ENCODE peak calls at places on chromosomes 5 and 9, in ten cellular contexts. U is ovary, G is lower leg skin, K is spleen, O is IMR-90, P is Peyer's patch, F is NB4, C is transverse colon, J is heart left ventricle, H is HCT116. M is an unnamed sample.

GRCh38 chr5:135398160-135398854 is 724 bp downstream of the MACROH2A1 start:
- DNase-seq in G (peak), F (peak), H (peak), C (peak), U (peak), O (no peak), K (peak), J (no peak), P (peak), M (peak)

GRCh38 chr5:74056789-74057164 is 430.8 kb downstream of the ARHGEF28 start:
- DNase-seq in F (peak), J (no peak), G (no peak), O (peak), H (no peak), U (no peak), P (no peak), C (peak), K (no peak), M (no peak)

GRCh38 chr5:80140496-80140895 is 105.3 kb downstream of the THBS4 start:
- DNase-seq in O (no peak), P (no peak), H (no peak), U (no peak), G (no peak), F (no peak), J (no peak), K (no peak), C (no peak), M (no peak)

GRCh38 chr5:132979367-132979935 is 16.0 kb upstream of the AFF4 start:
- DNase-seq in O (peak), C (no peak), G (no peak), F (peak), H (no peak), P (no peak), U (no peak), J (no peak), K (no peak), M (no peak)

GRCh38 chr5:66089384-66089783 is 54.7 kb upstream of the SREK1 start:
- DNase-seq in H (no peak), U (no peak), P (no peak), J (no peak), F (no peak), K (no peak), G (no peak), C (no peak), O (no peak), M (no peak)

GRCh38 chr5:167816354-167816753 is 475.1 kb upstream of the WWC1 start:
- DNase-seq in U (no peak), K (no peak), H (no peak), C (no peak), J (no peak), O (peak), P (no peak), F (peak), G (no peak), M (no peak)

GRCh38 chr9:130383350-130383715 is 61.4 kb upstream of the ASS1 start:
- DNase-seq in H (no peak), C (no peak), F (no peak), K (no peak), O (no peak), G (no peak), P (no peak), J (no peak), U (no peak), M (no peak)

GRCh38 chr5:158487156-158487555 is 612.6 kb downstream of the EBF1 start:
- DNase-seq in H (no peak), G (no peak), O (no peak), J (no peak), C (no peak), P (no peak), U (no peak), K (no peak), F (no peak), M (no peak)

GRCh38 chr9:76394896-76395244 is 644 bp upstream of the RFK start:
- DNase-seq in O (no peak), C (peak), U (no peak), J (peak), P (peak), K (no peak), G (peak), F (peak), H (peak), M (peak)

GRCh38 chr5:33120671-33121070 is 320.1 kb upstream of the TARS1 start:
- DNase-seq in O (peak), J (no peak), K (no peak), F (no peak), G (no peak), U (no peak), H (no peak), P (no peak), C (no peak), M (no peak)

GRCh38 chr9:112921549-112921948 is 30.9 kb upstream of the SLC46A2 start:
- DNase-seq in C (no peak), J (no peak), U (no peak), F (peak), O (peak), K (no peak), P (no peak), H (peak), G (no peak), M (no peak)

DNA sequence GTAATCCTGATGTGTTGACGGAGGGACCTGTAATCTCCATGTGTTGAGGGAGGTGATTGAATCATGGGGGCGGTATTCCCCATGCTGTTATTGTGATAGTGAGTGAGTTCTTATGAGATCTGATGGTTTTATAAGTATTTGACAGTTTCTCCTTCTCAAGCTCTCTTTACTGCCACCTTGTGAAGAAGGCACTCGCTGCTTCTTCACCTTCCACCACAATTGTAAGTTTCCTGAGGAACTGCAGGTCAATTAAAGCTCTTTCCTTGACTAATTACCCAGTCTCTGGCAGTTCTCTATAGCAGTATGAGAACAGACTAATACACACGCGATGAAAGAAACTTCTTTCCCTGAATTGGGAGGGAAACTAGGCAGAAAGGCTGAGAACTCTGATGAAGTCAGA is 141.1 kb upstream of the RAD23B start:
- DNase-seq in K (no peak), J (no peak), C (no peak), P (no peak), H (peak), G (no peak), F (peak), O (peak), U (no peak), M (no peak)
- TF ChIP-seq CTCF in K (no peak), J (no peak), C (no peak), P (peak), H (peak), G (no peak), F (no peak), O (no peak), U (no peak), M (no peak)

DNA sequence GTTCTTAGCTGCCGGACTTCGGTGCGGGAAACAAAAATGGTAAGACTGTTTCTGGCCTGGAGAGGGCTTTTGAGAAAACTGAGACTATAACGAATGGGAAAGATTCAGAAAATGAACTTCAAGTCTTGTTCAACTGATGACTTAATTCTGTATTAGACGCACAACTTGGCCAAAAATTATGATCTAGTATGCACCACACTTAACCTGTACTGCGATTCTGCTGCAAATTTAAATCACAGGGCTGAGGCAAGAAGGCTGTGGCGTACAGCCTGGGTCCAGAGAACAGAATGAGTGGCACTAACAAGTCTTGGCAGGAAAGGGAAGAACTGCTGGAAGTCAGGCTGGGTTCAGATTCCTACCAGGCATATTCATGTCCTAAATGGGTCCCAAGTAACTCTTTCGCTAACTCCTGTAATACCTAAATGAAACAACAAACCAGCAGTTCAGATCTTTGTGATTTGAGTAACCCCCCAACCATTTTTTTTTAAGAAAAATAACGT is 781 bp upstream of the COL23A1 start:
- DNase-seq in H (no peak), O (peak), U (no peak), P (no peak), F (no peak), G (no peak), K (no peak), C (no peak), J (no peak), M (no peak)
- TF ChIP-seq POLR2A in H (no peak), O (no peak), U (no peak), P (no peak), F (no peak), G (no peak), K (no peak), C (no peak), J (no peak), M (no peak)

GRCh38 chr9:131405858-131406566 is 12.1 kb downstream of the PRRC2B start:
- DNase-seq in U (no peak), G (no peak), K (no peak), F (no peak), J (no peak), H (no peak), O (no peak), P (no peak), C (no peak), M (no peak)
- TF ChIP-seq CTCF in U (no peak), G (no peak), K (no peak), F (no peak), J (no peak), H (no peak), O (no peak), P (no peak), C (no peak), M (no peak)

GRCh38 chr5:72848474-72849428 is 32.3 kb downstream of the TNPO1 start:
- DNase-seq in C (peak), J (peak), O (peak), U (peak), G (peak), P (peak), H (no peak), F (peak), K (peak), M (peak)
- TF ChIP-seq POLR2A in C (no peak), J (no peak), O (no peak), U (no peak), G (no peak), P (no peak), H (no peak), F (peak), K (no peak), M (peak)

DNA sequence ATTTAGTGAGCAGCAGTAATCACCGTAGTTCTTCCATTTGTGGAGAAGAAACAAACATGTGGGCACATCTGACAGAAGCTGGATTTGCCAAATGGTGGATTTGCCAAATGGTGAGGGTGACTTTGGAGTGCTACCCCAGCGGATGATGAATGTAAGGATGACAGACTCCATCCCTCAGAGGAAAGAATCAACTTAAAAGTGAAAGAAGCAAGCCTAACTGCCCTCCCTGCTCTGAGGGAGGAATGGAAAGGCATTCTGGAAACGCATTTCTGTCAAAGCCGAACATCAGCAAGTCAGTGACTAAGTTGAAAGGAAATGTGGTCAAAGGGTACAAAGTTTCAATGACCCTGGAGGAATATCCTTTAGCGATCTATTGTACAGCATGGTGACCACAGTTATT is 143.5 kb downstream of the GPBP1 start:
- DNase-seq in F (no peak), C (no peak), P (no peak), H (no peak), J (no peak), U (no peak), K (no peak), O (no peak), G (no peak), M (peak)
- TF ChIP-seq CTCF in F (no peak), C (no peak), P (no peak), H (no peak), J (no peak), U (no peak), K (no peak), O (no peak), G (no peak), M (no peak)

DNA sequence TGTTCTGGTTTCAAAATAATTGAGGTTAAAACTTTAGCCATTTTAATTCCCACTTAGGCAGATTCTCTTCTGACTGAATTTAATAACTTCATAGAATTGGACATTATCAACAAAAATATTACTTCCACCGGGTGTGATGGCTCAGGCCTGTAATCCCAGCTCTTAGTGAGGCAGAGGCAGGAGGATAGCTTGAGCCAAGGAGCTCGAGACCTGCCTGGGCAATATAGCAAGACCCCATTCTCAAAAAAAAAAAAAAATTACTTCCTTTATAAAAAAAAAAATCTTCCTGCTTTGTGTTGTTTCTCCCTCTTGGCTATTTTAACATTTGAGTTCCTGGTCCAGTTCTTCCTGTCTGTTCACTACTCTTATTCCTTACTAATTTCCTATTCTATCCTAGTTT is 18.0 kb downstream of the APC start:
- DNase-seq in O (no peak), C (no peak), F (no peak), P (no peak), K (no peak), J (no peak), H (no peak), G (no peak), U (no peak), M (no peak)
- TF ChIP-seq POLR2A in O (no peak), C (no peak), F (no peak), P (no peak), K (no peak), J (no peak), H (no peak), G (no peak), U (no peak), M (no peak)

DNA sequence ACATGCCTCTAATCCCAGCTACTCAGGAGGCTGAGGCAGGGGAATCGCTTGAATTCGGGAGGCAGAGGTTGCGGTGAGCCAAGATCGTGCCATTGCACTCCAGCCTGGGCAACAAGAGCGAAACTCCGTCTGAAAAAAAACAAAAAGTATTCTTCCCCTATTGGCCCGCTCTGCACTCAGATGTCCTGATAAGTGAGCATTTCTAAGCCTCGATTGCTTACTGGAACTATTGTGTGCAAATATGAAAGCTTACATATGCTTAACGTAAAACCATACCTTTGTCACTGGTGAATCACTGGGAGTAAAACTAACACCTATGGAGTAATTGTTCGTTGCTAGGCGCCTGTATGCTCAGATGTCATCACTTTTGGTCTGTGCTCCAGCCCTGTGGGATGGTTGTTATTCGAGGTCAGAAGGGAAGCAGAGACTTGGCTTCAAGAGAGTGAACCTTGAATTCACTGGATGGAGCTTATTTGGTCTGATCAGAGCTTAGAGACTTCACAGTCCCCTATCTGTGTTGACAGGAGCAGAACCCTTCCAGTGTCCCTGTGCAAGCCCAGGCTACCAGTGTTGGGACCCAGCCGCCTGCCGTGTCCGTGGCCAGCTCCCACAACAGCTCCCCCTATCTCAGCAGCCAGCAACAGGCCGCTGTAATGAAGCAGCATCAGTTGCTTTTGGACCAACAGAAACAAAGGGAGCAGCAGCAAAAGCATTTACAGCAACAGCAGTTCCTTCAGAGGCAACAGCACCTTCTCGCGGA is 25.3 kb upstream of the LTC4S start:
- DNase-seq in K (peak), C (no peak), G (no peak), F (no peak), J (no peak), H (no peak), U (no peak), O (no peak), P (no peak), M (no peak)
- TF ChIP-seq CTCF in K (no peak), C (no peak), G (no peak), F (no peak), J (no peak), H (peak), U (no peak), O (peak), P (no peak), M (no peak)

DNA sequence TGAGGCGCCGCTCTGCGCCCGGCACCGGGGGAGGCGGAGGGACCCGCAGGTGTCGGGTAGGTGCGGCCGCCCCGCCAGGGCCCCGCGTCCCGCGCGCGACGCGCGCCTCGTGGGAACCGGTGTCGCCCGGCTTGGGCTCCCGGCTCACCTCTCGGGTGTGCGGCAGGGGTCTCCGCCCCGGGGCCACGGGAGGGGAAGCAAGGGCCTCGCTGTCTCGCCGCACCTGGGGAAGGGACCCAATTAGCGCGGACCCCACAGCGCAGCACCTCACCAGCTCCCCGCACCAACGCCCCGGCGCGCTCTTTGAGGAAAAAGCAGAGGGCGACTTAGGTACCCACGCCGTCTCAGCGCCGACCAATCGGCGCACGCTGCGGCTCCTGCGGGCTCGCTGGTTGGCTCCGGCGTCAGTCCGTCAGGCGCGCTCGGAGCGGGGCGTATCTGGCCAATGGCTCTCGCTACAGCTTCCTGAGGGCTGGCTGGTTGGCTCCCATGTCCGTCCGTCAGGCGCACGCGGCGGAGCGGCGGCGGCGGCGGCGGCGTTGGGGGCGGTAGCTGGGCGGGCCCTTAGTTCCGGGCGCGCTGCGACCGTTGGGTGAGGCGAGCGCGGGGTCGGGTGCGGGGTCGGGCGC is at the start of gene TRAF2:
- DNase-seq in C (peak), O (peak), P (peak), G (peak), U (peak), F (peak), H (peak), J (peak), K (peak), M (peak)
- TF ChIP-seq POLR2A in C (peak), O (no peak), P (peak), G (no peak), U (no peak), F (peak), H (peak), J (peak), K (no peak), M (peak)

GRCh38 chr5:138655530-138656245 is 80.5 kb upstream of the HSPA9 start:
- DNase-seq in J (peak), P (no peak), U (no peak), H (no peak), O (no peak), K (no peak), F (no peak), G (no peak), C (no peak), M (peak)

GRCh38 chr5:138654281-138654867 is 79.2 kb upstream of the HSPA9 start:
- DNase-seq in J (no peak), K (no peak), F (peak), H (no peak), P (peak), U (no peak), O (peak), G (no peak), C (no peak), M (no peak)

GRCh38 chr5:138650999-138651766 is 76.0 kb upstream of the HSPA9 start:
- DNase-seq in F (no peak), J (no peak), C (no peak), U (no peak), H (no peak), P (no peak), O (no peak), G (no peak), K (no peak), M (no peak)

GRCh38 chr5:138651767-138652117 is 76.5 kb upstream of the HSPA9 start:
- DNase-seq in J (no peak), F (no peak), K (no peak), G (no peak), H (no peak), C (no peak), P (no peak), O (no peak), U (no peak), M (no peak)

GRCh38 chr5:138653502-138653901 is 78.3 kb upstream of the HSPA9 start:
- DNase-seq in G (no peak), C (no peak), P (no peak), O (peak), K (no peak), F (peak), U (no peak), H (peak), J (no peak), M (no peak)
- TF ChIP-seq CTCF in G (no peak), C (no peak), P (peak), O (peak), K (no peak), F (peak), U (no peak), H (peak), J (no peak), M (no peak)

DNA sequence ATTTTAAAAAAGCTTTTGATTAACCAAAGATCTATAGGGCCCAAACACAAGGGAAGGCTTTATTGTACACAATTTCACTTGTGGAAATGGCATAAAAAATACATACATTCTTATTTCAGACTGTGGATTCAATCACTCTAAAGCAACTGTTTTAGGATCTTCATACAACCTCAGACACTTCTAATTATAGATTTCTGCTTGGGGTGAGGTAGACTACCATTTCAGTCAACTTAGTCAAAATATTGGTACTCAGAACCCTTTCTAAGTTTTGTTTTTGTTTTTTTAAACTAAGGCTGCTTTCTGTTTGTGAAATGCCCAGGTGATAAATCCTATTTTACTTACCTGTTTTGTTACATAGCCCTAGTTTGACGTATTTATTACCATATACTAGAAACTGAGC is 284.5 kb upstream of the RASA1 start:
- DNase-seq in U (no peak), H (no peak), G (no peak), P (no peak), O (no peak), C (no peak), J (no peak), K (no peak), F (no peak), M (no peak)
- TF ChIP-seq POLR2A in U (no peak), H (no peak), G (no peak), P (no peak), O (no peak), C (no peak), J (no peak), K (no peak), F (no peak), M (no peak)

M was measured in uterus.